ENCODE peak calls at places on chromosomes 12 and 14, in eight cellular contexts. One of them, this sample, is unnamed.

GRCh38 chr14:91369628-91370445 is 47.8 kb downstream of the CCDC88C start:
- DNase-seq in esophagus squamous epithelium: no peak
- DNase-seq in fibroblast of gingiva: no peak
- DNase-seq in NCI-H748 treated with DMSO at 0.1 percent for 48 hours: no peak
- DNase-seq in upper lobe of right lung: no peak
- DNase-seq in ovary: no peak
- DNase-seq in testis: no peak
- DNase-seq in GM23248: peak
- DNase-seq in this sample: no peak

GRCh38 chr14:104343690-104344640 is 205.6 kb downstream of the KIF26A start:
- DNase-seq in esophagus squamous epithelium: no peak
- DNase-seq in upper lobe of right lung: no peak
- DNase-seq in fibroblast of gingiva: no peak
- DNase-seq in NCI-H748 treated with DMSO at 0.1 percent for 48 hours: no peak
- DNase-seq in GM23248: no peak
- DNase-seq in ovary: peak
- DNase-seq in testis: no peak
- DNase-seq in this sample: no peak

GRCh38 chr12:58915634-58916033 is 4.7 kb downstream of the LRIG3 start:
- DNase-seq in esophagus squamous epithelium: no peak
- DNase-seq in upper lobe of right lung: no peak
- DNase-seq in ovary: peak
- DNase-seq in fibroblast of gingiva: peak
- DNase-seq in NCI-H748 treated with DMSO at 0.1 percent for 48 hours: peak
- DNase-seq in GM23248: peak
- DNase-seq in testis: peak
- DNase-seq in this sample: peak

GRCh38 chr14:67512463-67513134 is 20.5 kb upstream of the PLEKHH1 start:
- DNase-seq in GM23248: no peak
- DNase-seq in esophagus squamous epithelium: no peak
- DNase-seq in fibroblast of gingiva: no peak
- DNase-seq in NCI-H748 treated with DMSO at 0.1 percent for 48 hours: no peak
- DNase-seq in testis: no peak
- DNase-seq in upper lobe of right lung: no peak
- DNase-seq in ovary: no peak
- DNase-seq in this sample: no peak

GRCh38 chr14:55581011-55581806 is 1.2 kb downstream of the KTN1 start:
- DNase-seq in ovary: peak
- DNase-seq in fibroblast of gingiva: peak
- DNase-seq in esophagus squamous epithelium: no peak
- DNase-seq in GM23248: peak
- DNase-seq in upper lobe of right lung: peak
- DNase-seq in NCI-H748 treated with DMSO at 0.1 percent for 48 hours: no peak
- DNase-seq in testis: peak
- DNase-seq in this sample: peak

GRCh38 chr12:3417937-3418336 is 73.1 kb upstream of the PRMT8 start:
- DNase-seq in esophagus squamous epithelium: no peak
- DNase-seq in testis: no peak
- DNase-seq in GM23248: no peak
- DNase-seq in fibroblast of gingiva: no peak
- DNase-seq in ovary: no peak
- DNase-seq in upper lobe of right lung: no peak
- DNase-seq in NCI-H748 treated with DMSO at 0.1 percent for 48 hours: no peak
- DNase-seq in this sample: no peak

GRCh38 chr12:69425417-69425816 is 44.8 kb upstream of the FRS2 start:
- DNase-seq in testis: no peak
- DNase-seq in upper lobe of right lung: no peak
- DNase-seq in esophagus squamous epithelium: no peak
- DNase-seq in NCI-H748 treated with DMSO at 0.1 percent for 48 hours: no peak
- DNase-seq in GM23248: no peak
- DNase-seq in fibroblast of gingiva: no peak
- DNase-seq in ovary: no peak
- DNase-seq in this sample: no peak

GRCh38 chr12:64180951-64181350 is 41.1 kb downstream of the KICS2 start:
- DNase-seq in ovary: no peak
- DNase-seq in esophagus squamous epithelium: no peak
- DNase-seq in fibroblast of gingiva: peak
- DNase-seq in NCI-H748 treated with DMSO at 0.1 percent for 48 hours: no peak
- DNase-seq in testis: no peak
- DNase-seq in upper lobe of right lung: no peak
- DNase-seq in GM23248: peak
- DNase-seq in this sample: peak

GRCh38 chr12:6691473-6691872 is 2.3 kb upstream of the ZNF384 start:
- DNase-seq in testis: no peak
- DNase-seq in esophagus squamous epithelium: no peak
- DNase-seq in fibroblast of gingiva: peak
- DNase-seq in ovary: no peak
- DNase-seq in GM23248: peak
- DNase-seq in upper lobe of right lung: no peak
- DNase-seq in NCI-H748 treated with DMSO at 0.1 percent for 48 hours: no peak
- DNase-seq in this sample: peak

GRCh38 chr14:55191881-55192616 is 664 bp upstream of the DLGAP5 start:
- DNase-seq in NCI-H748 treated with DMSO at 0.1 percent for 48 hours: no peak
- DNase-seq in ovary: no peak
- DNase-seq in fibroblast of gingiva: no peak
- DNase-seq in upper lobe of right lung: no peak
- DNase-seq in esophagus squamous epithelium: no peak
- DNase-seq in testis: no peak
- DNase-seq in GM23248: peak
- DNase-seq in this sample: no peak

GRCh38 chr14:75793806-75794205 is 132.8 kb downstream of the TTLL5 start:
- DNase-seq in NCI-H748 treated with DMSO at 0.1 percent for 48 hours: no peak
- DNase-seq in GM23248: peak
- DNase-seq in ovary: no peak
- DNase-seq in fibroblast of gingiva: peak
- DNase-seq in esophagus squamous epithelium: no peak
- DNase-seq in upper lobe of right lung: no peak
- DNase-seq in testis: peak
- DNase-seq in this sample: peak

This sample was measured in fibroblast of the aortic adventitia.